ENCODE peak calls at places on chromosomes 16 and 17, in nine cellular contexts. One of them, this sample, is unnamed.

GRCh38 chr17:74164446-74165045 is 38.9 kb upstream of the RPL38 start:
- DNase-seq in T-helper 1 cell: no peak
- DNase-seq in CD4-positive, alpha-beta T cell: no peak
- DNase-seq in mammary epithelial cell: no peak
- DNase-seq in T-helper 2 cell: no peak
- DNase-seq in Peyer's patch: no peak
- DNase-seq in SJSA1: no peak
- DNase-seq in effector memory CD4-positive, alpha-beta T cell: no peak
- DNase-seq in endothelial cell: no peak
- DNase-seq in this sample: no peak

GRCh38 chr16:88533381-88533831 is 36.8 kb upstream of the ZC3H18 start:
- DNase-seq in T-helper 1 cell: no peak
- DNase-seq in CD4-positive, alpha-beta T cell: no peak
- DNase-seq in mammary epithelial cell: no peak
- DNase-seq in T-helper 2 cell: no peak
- DNase-seq in Peyer's patch: no peak
- DNase-seq in SJSA1: no peak
- DNase-seq in effector memory CD4-positive, alpha-beta T cell: no peak
- DNase-seq in endothelial cell: no peak
- DNase-seq in this sample: no peak

GRCh38 chr17:35094902-35095301 is 24.8 kb downstream of the RAD51D start:
- DNase-seq in T-helper 1 cell: no peak
- DNase-seq in CD4-positive, alpha-beta T cell: no peak
- DNase-seq in mammary epithelial cell: peak
- DNase-seq in T-helper 2 cell: no peak
- DNase-seq in Peyer's patch: no peak
- DNase-seq in SJSA1: no peak
- DNase-seq in effector memory CD4-positive, alpha-beta T cell: no peak
- DNase-seq in endothelial cell: no peak
- DNase-seq in this sample: no peak

GRCh38 chr16:69432069-69432468 is 7.7 kb downstream of the CYB5B start:
- DNase-seq in T-helper 1 cell: no peak
- DNase-seq in CD4-positive, alpha-beta T cell: no peak
- DNase-seq in mammary epithelial cell: no peak
- DNase-seq in T-helper 2 cell: no peak
- DNase-seq in Peyer's patch: no peak
- DNase-seq in SJSA1: no peak
- DNase-seq in effector memory CD4-positive, alpha-beta T cell: no peak
- DNase-seq in endothelial cell: no peak
- DNase-seq in this sample: no peak

GRCh38 chr17:59165933-59166342 is 10.4 kb downstream of the PRR11 start:
- DNase-seq in T-helper 1 cell: no peak
- DNase-seq in CD4-positive, alpha-beta T cell: no peak
- DNase-seq in mammary epithelial cell: peak
- DNase-seq in T-helper 2 cell: no peak
- DNase-seq in Peyer's patch: no peak
- DNase-seq in SJSA1: no peak
- DNase-seq in effector memory CD4-positive, alpha-beta T cell: no peak
- DNase-seq in endothelial cell: peak
- DNase-seq in this sample: peak

GRCh38 chr16:9159839-9160550 is 68.6 kb downstream of the HAPSTR1 start:
- DNase-seq in T-helper 1 cell: no peak
- DNase-seq in CD4-positive, alpha-beta T cell: no peak
- DNase-seq in mammary epithelial cell: peak
- DNase-seq in T-helper 2 cell: peak
- DNase-seq in Peyer's patch: peak
- DNase-seq in SJSA1: peak
- DNase-seq in effector memory CD4-positive, alpha-beta T cell: no peak
- DNase-seq in endothelial cell: peak
- DNase-seq in this sample: peak

GRCh38 chr17:41492771-41493170 is 3.1 kb upstream of the KRT36 start:
- DNase-seq in T-helper 1 cell: no peak
- DNase-seq in CD4-positive, alpha-beta T cell: no peak
- DNase-seq in mammary epithelial cell: no peak
- DNase-seq in T-helper 2 cell: no peak
- DNase-seq in Peyer's patch: peak
- DNase-seq in SJSA1: no peak
- DNase-seq in effector memory CD4-positive, alpha-beta T cell: no peak
- DNase-seq in endothelial cell: no peak
- DNase-seq in this sample: no peak

GRCh38 chr16:12539185-12539929 is 264.3 kb downstream of the CPPED1 start:
- DNase-seq in T-helper 1 cell: no peak
- DNase-seq in CD4-positive, alpha-beta T cell: no peak
- DNase-seq in mammary epithelial cell: peak
- DNase-seq in T-helper 2 cell: no peak
- DNase-seq in Peyer's patch: no peak
- DNase-seq in SJSA1: peak
- DNase-seq in effector memory CD4-positive, alpha-beta T cell: no peak
- DNase-seq in endothelial cell: no peak
- DNase-seq in this sample: no peak

GRCh38 chr17:82963104-82963950 is 116.1 kb upstream of the METRNL start:
- DNase-seq in T-helper 1 cell: no peak
- DNase-seq in CD4-positive, alpha-beta T cell: peak
- DNase-seq in mammary epithelial cell: peak
- DNase-seq in T-helper 2 cell: no peak
- DNase-seq in Peyer's patch: peak
- DNase-seq in SJSA1: peak
- DNase-seq in effector memory CD4-positive, alpha-beta T cell: no peak
- DNase-seq in endothelial cell: peak
- DNase-seq in this sample: no peak

GRCh38 chr16:14652726-14653125 is 20.0 kb downstream of the BFAR start:
- DNase-seq in T-helper 1 cell: no peak
- DNase-seq in CD4-positive, alpha-beta T cell: no peak
- DNase-seq in mammary epithelial cell: no peak
- DNase-seq in T-helper 2 cell: no peak
- DNase-seq in Peyer's patch: no peak
- DNase-seq in SJSA1: no peak
- DNase-seq in effector memory CD4-positive, alpha-beta T cell: no peak
- DNase-seq in endothelial cell: no peak
- DNase-seq in this sample: no peak

This sample was measured in GM19239.